ENCODE peak calls at places on chromosome 2, in six cellular contexts. One of them, this sample, is unnamed.

GRCh38 chr2:26582890-26583289 is 58.3 kb downstream of the CIB4 start:
- DNase-seq in HepG2: no peak
- DNase-seq in A549: no peak
- DNase-seq in HCT116: no peak
- DNase-seq in K562: no peak
- DNase-seq in H1: no peak
- DNase-seq in this sample: no peak

GRCh38 chr2:110883401-110883800 is 151.0 kb downstream of the ACOXL start:
- DNase-seq in HepG2: no peak
- DNase-seq in A549: no peak
- DNase-seq in H1: no peak
- DNase-seq in HCT116: no peak
- DNase-seq in K562: no peak
- DNase-seq in this sample: peak; percentile 22

GRCh38 chr2:63486861-63487290 is 101.4 kb downstream of the WDPCP start:
- DNase-seq in A549: peak; percentile 16
- DNase-seq in H1: no peak
- DNase-seq in HepG2: no peak
- DNase-seq in HCT116: no peak
- DNase-seq in K562: no peak
- DNase-seq in this sample: no peak

GRCh38 chr2:69122271-69122670 is 109.3 kb downstream of the ANTXR1 start:
- DNase-seq in H1: no peak
- DNase-seq in HCT116: no peak
- DNase-seq in HepG2: no peak
- DNase-seq in K562: no peak
- DNase-seq in A549: no peak
- DNase-seq in this sample: peak; percentile 84

GRCh38 chr2:230343747-230344146 is 16.8 kb downstream of the SP140L start:
- DNase-seq in H1: no peak
- DNase-seq in HepG2: no peak
- DNase-seq in K562: no peak
- DNase-seq in A549: no peak
- DNase-seq in HCT116: no peak
- DNase-seq in this sample: peak; percentile 12

GRCh38 chr2:222319576-222320440 is 21.0 kb upstream of the PAX3 start:
- DNase-seq in K562: no peak
- DNase-seq in HCT116: no peak
- DNase-seq in HepG2: no peak
- DNase-seq in A549: peak; percentile 39
- DNase-seq in H1: peak; percentile 82
- DNase-seq in this sample: no peak

GRCh38 chr2:204544961-204545860 is at the start of gene PARD3B:
- DNase-seq in K562: peak; percentile 8
- DNase-seq in H1: peak; percentile 76
- DNase-seq in HCT116: peak; percentile 18
- DNase-seq in A549: peak; percentile 57
- DNase-seq in HepG2: peak; percentile 14
- DNase-seq in this sample: peak; percentile 62

GRCh38 chr2:64554117-64554516 is 30.0 kb downstream of the AFTPH start:
- DNase-seq in K562: no peak
- DNase-seq in HepG2: no peak
- DNase-seq in A549: no peak
- DNase-seq in H1: no peak
- DNase-seq in HCT116: no peak
- DNase-seq in this sample: no peak

GRCh38 chr2:38268691-38269309 is 108.3 kb downstream of the ATL2 start:
- DNase-seq in HepG2: no peak
- DNase-seq in K562: no peak
- DNase-seq in H1: no peak
- DNase-seq in A549: no peak
- DNase-seq in HCT116: no peak
- DNase-seq in this sample: peak; percentile 91

GRCh38 chr2:164896634-164897033 is 55.0 kb upstream of the COBLL1 start:
- DNase-seq in HCT116: peak; percentile 24
- DNase-seq in H1: no peak
- DNase-seq in K562: no peak
- DNase-seq in HepG2: peak; percentile 63
- DNase-seq in A549: peak; percentile 60
- DNase-seq in this sample: peak; percentile 82

GRCh38 chr2:113219525-113219888 is 45.7 kb downstream of the PSD4 start:
- DNase-seq in HepG2: peak; percentile 35
- DNase-seq in H1: no peak
- DNase-seq in A549: no peak
- DNase-seq in HCT116: no peak
- DNase-seq in K562: no peak
- DNase-seq in this sample: no peak

GRCh38 chr2:128290356-128290755 is 28.3 kb downstream of the HS6ST1 start:
- DNase-seq in A549: no peak
- DNase-seq in H1: no peak
- DNase-seq in K562: no peak
- DNase-seq in HepG2: no peak
- DNase-seq in HCT116: no peak
- DNase-seq in this sample: peak; percentile 55

GRCh38 chr2:191103793-191104192 is 47.0 kb downstream of the STAT4 start:
- DNase-seq in H1: no peak
- DNase-seq in HepG2: no peak
- DNase-seq in K562: no peak
- DNase-seq in A549: no peak
- DNase-seq in HCT116: no peak
- DNase-seq in this sample: no peak

GRCh38 chr2:147937744-147938349 is 82.7 kb downstream of the ORC4 start:
- DNase-seq in H1: no peak
- DNase-seq in A549: peak; percentile 37
- DNase-seq in HepG2: peak; percentile 40
- DNase-seq in HCT116: peak; percentile 7
- DNase-seq in K562: peak; percentile 42
- DNase-seq in this sample: peak; percentile 40

GRCh38 chr2:113217455-113218282 is 43.9 kb downstream of the PSD4 start:
- DNase-seq in H1: no peak
- DNase-seq in HCT116: no peak
- DNase-seq in HepG2: peak; percentile 51
- DNase-seq in K562: no peak
- DNase-seq in A549: peak; percentile 57
- DNase-seq in this sample: no peak

GRCh38 chr2:198327526-198327925 is 523.1 kb downstream of the PLCL1 start:
- DNase-seq in H1: no peak
- DNase-seq in HepG2: no peak
- DNase-seq in A549: no peak
- DNase-seq in K562: no peak
- DNase-seq in HCT116: no peak
- DNase-seq in this sample: no peak

GRCh38 chr2:209368924-209369323 is 54.9 kb upstream of the MAP2 start:
- DNase-seq in HepG2: peak; percentile 54
- DNase-seq in A549: peak; percentile 83
- DNase-seq in H1: no peak
- DNase-seq in HCT116: peak; percentile 97
- DNase-seq in K562: no peak
- DNase-seq in this sample: peak; percentile 58

GRCh38 chr2:181228661-181229060 is 228.5 kb upstream of the ITGA4 start:
- DNase-seq in HepG2: no peak
- DNase-seq in A549: no peak
- DNase-seq in H1: no peak
- DNase-seq in HCT116: no peak
- DNase-seq in K562: no peak
- DNase-seq in this sample: no peak

GRCh38 chr2:204040016-204040415 is 103.5 kb downstream of the ICOS start:
- DNase-seq in HCT116: no peak
- DNase-seq in H1: no peak
- DNase-seq in HepG2: no peak
- DNase-seq in K562: no peak
- DNase-seq in A549: no peak
- DNase-seq in this sample: no peak

GRCh38 chr2:126880262-126880800 is 18.4 kb upstream of the TEX51 start:
- DNase-seq in A549: no peak
- DNase-seq in H1: no peak
- DNase-seq in HCT116: no peak
- DNase-seq in K562: no peak
- DNase-seq in HepG2: no peak
- DNase-seq in this sample: no peak

GRCh38 chr2:143284087-143284675 is 155.0 kb downstream of the ARHGAP15 start:
- DNase-seq in HCT116: peak; percentile 47
- DNase-seq in HepG2: peak; percentile 35
- DNase-seq in A549: peak; percentile 51
- DNase-seq in H1: no peak
- DNase-seq in K562: peak; percentile 9
- DNase-seq in this sample: peak; percentile 50

GRCh38 chr2:24903527-24904103 is 16.4 kb downstream of the ADCY3 start:
- DNase-seq in K562: no peak
- DNase-seq in HepG2: no peak
- DNase-seq in HCT116: no peak
- DNase-seq in H1: no peak
- DNase-seq in A549: no peak
- DNase-seq in this sample: no peak

GRCh38 chr2:173750332-173750731 is 214.8 kb downstream of the SP3 start:
- DNase-seq in HepG2: no peak
- DNase-seq in A549: no peak
- DNase-seq in K562: no peak
- DNase-seq in H1: no peak
- DNase-seq in HCT116: no peak
- DNase-seq in this sample: peak; percentile 25

GRCh38 chr2:196244966-196245365 is 73.6 kb upstream of the STK17B start:
- DNase-seq in K562: no peak
- DNase-seq in HCT116: no peak
- DNase-seq in A549: no peak
- DNase-seq in HepG2: no peak
- DNase-seq in H1: no peak
- DNase-seq in this sample: peak; percentile 60

GRCh38 chr2:180983468-180984388 is 3.3 kb downstream of the UBE2E3 start:
- DNase-seq in H1: no peak
- DNase-seq in HCT116: peak; percentile 39
- DNase-seq in HepG2: peak; percentile 77
- DNase-seq in K562: peak; percentile 25
- DNase-seq in A549: peak; percentile 60
- DNase-seq in this sample: peak; percentile 69

GRCh38 chr2:71846669-71847291 is 300.9 kb downstream of the CYP26B1 start:
- DNase-seq in H1: no peak
- DNase-seq in HCT116: no peak
- DNase-seq in HepG2: no peak
- DNase-seq in A549: no peak
- DNase-seq in K562: no peak
- DNase-seq in this sample: peak; percentile 18

GRCh38 chr2:185738679-185739472 is at the start of gene FSIP2:
- DNase-seq in HCT116: no peak
- DNase-seq in HepG2: peak; percentile 65
- DNase-seq in A549: no peak
- DNase-seq in K562: peak; percentile 54
- DNase-seq in H1: peak; percentile 98
- DNase-seq in this sample: peak; percentile 9

GRCh38 chr2:37798315-37799005 is 126.6 kb upstream of the RMDN2 start:
- DNase-seq in HepG2: no peak
- DNase-seq in HCT116: no peak
- DNase-seq in K562: no peak
- DNase-seq in H1: no peak
- DNase-seq in A549: no peak
- DNase-seq in this sample: peak; percentile 35

GRCh38 chr2:227411990-227412350 is 24.2 kb upstream of the SCYGR1 start:
- DNase-seq in K562: no peak
- DNase-seq in H1: no peak
- DNase-seq in HCT116: no peak
- DNase-seq in A549: no peak
- DNase-seq in HepG2: no peak
- DNase-seq in this sample: peak; percentile 36

GRCh38 chr2:184560603-184561002 is 37.7 kb upstream of the ZNF804A start:
- DNase-seq in A549: no peak
- DNase-seq in HepG2: no peak
- DNase-seq in HCT116: no peak
- DNase-seq in K562: no peak
- DNase-seq in H1: no peak
- DNase-seq in this sample: no peak

GRCh38 chr2:17521621-17522020 is 3.4 kb upstream of the RAD51AP2 start:
- DNase-seq in HCT116: no peak
- DNase-seq in A549: no peak
- DNase-seq in HepG2: no peak
- DNase-seq in H1: no peak
- DNase-seq in K562: no peak
- DNase-seq in this sample: no peak

GRCh38 chr2:229084467-229084866 is 186.6 kb downstream of the PID1 start:
- DNase-seq in A549: no peak
- DNase-seq in HepG2: no peak
- DNase-seq in HCT116: no peak
- DNase-seq in H1: no peak
- DNase-seq in K562: no peak
- DNase-seq in this sample: no peak

GRCh38 chr2:12428786-12429185 is 287.9 kb upstream of the TRIB2 start:
- DNase-seq in A549: no peak
- DNase-seq in HCT116: no peak
- DNase-seq in H1: no peak
- DNase-seq in K562: no peak
- DNase-seq in HepG2: no peak
- DNase-seq in this sample: peak; percentile 68

GRCh38 chr2:125567100-125567499 is 1088.9 kb upstream of the GYPC start:
- DNase-seq in A549: no peak
- DNase-seq in H1: no peak
- DNase-seq in K562: no peak
- DNase-seq in HepG2: no peak
- DNase-seq in HCT116: no peak
- DNase-seq in this sample: no peak
- H3K4me1 ChIP-seq in A549: no peaks in the 10 kb centered on the region
- H3K4me1 ChIP-seq in H1: no peaks in the 10 kb centered on the region
- H3K4me1 ChIP-seq in K562: no peaks in the 10 kb centered on the region
- H3K4me1 ChIP-seq in HepG2: no peaks in the 10 kb centered on the region
- H3K4me1 ChIP-seq in HCT116: no peaks in the 10 kb centered on the region
- H3K4me1 ChIP-seq in this sample: no peaks in the 10 kb centered on the region

GRCh38 chr2:54047076-54047475 is 68.3 kb upstream of the ACYP2 start:
- DNase-seq in HepG2: no peak
- DNase-seq in A549: no peak
- DNase-seq in HCT116: no peak
- DNase-seq in H1: no peak
- DNase-seq in K562: no peak
- DNase-seq in this sample: no peak
- TF ChIP-seq RAD21 in HepG2: no peak
- TF ChIP-seq RAD21 in A549: no peak
- TF ChIP-seq RAD21 in HCT116: no peak
- TF ChIP-seq RAD21 in H1: no peak
- TF ChIP-seq RAD21 in K562: no peak
- TF ChIP-seq RAD21 in this sample: no peak

GRCh38 chr2:207156451-207157161 is 9.1 kb downstream of the KLF7 start:
- DNase-seq in K562: no peak
- DNase-seq in HepG2: peak; percentile 61
- DNase-seq in H1: no peak
- DNase-seq in A549: no peak
- DNase-seq in HCT116: no peak
- DNase-seq in this sample: no peak
- H3K4me1 ChIP-seq in K562: no peaks in the 10 kb centered on the region
- H3K4me1 ChIP-seq in HepG2: peaks cover 12% of the 10 kb centered on the region
- H3K4me1 ChIP-seq in H1: peaks cover 44% of the 10 kb centered on the region
- H3K4me1 ChIP-seq in A549: peaks cover 99% of the 10 kb centered on the region
- H3K4me1 ChIP-seq in HCT116: peaks cover 4% of the 10 kb centered on the region
- H3K4me1 ChIP-seq in this sample: peaks cover 29% of the 10 kb centered on the region

DNA sequence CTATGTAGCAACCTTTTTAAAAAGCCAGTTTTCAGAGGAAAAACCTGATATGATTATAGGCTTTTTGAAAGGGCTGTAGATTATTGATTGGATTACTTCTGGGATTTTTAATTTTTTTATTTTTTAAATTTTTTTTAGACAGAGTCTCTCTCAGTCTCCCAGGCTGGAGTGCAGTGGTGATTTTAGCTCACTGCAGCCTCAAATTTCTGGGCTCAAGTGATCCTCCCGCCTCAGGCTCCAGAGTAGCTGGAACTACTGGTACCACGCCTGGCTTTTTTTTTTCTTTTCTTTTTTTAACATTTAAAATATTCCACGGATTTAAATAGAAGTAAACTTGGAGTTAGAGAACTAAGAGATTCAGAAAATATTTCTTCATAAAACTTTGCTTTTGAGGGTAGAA is 1.2 kb downstream of the MRPL19 start:
- DNase-seq in HCT116: no peak
- DNase-seq in K562: no peak
- DNase-seq in H1: no peak
- DNase-seq in HepG2: no peak
- DNase-seq in A549: no peak
- DNase-seq in this sample: no peak
- TF ChIP-seq RAD21 in HCT116: no peak
- TF ChIP-seq RAD21 in K562: no peak
- TF ChIP-seq RAD21 in H1: no peak
- TF ChIP-seq RAD21 in HepG2: no peak
- TF ChIP-seq RAD21 in A549: no peak
- TF ChIP-seq RAD21 in this sample: no peak